ENCODE peak calls at places on chromosomes 2 and 18, in four cellular contexts. F is HepG2, Q is K562, N is GM12878. X is an unnamed sample.

GRCh38 chr2:187545238-187545751 is 8.9 kb downstream of the TFPI start:
- DNase-seq in F (no peak), Q (no peak), N (no peak), X (no peak)

GRCh38 chr18:54296017-54296416 is 26.7 kb downstream of the POLI start:
- DNase-seq in F (no peak), Q (no peak), N (no peak), X (no peak)

GRCh38 chr2:163600801-163601200 is 135.0 kb downstream of the FIGN start:
- DNase-seq in N (no peak), F (no peak), Q (no peak), X (no peak)

GRCh38 chr2:11688222-11689069 is 18.5 kb upstream of the NTSR2 start:
- DNase-seq in N (peak), F (peak), Q (peak), X (peak)

GRCh38 chr18:22703883-22704626 is 229.1 kb upstream of the RBBP8 start:
- DNase-seq in N (no peak), Q (peak), F (peak), X (peak)

GRCh38 chr2:214574077-214574775 is 163.4 kb downstream of the VWC2L start:
- DNase-seq in N (no peak), F (no peak), Q (no peak), X (no peak)

GRCh38 chr2:223586261-223586660 is 15.9 kb downstream of the SCG2 start:
- DNase-seq in N (no peak), Q (no peak), F (no peak), X (no peak)

GRCh38 chr2:165251361-165251760 is 12.1 kb downstream of the SCN2A start:
- DNase-seq in Q (no peak), F (no peak), N (no peak), X (no peak)

GRCh38 chr2:111662039-111662740 is 221.8 kb downstream of the ANAPC1 start:
- DNase-seq in F (no peak), Q (no peak), N (no peak), X (no peak)

GRCh38 chr18:35267161-35267651 is 22.8 kb downstream of the ZSCAN30 start:
- DNase-seq in Q (no peak), N (no peak), F (no peak), X (no peak)

GRCh38 chr18:63664571-63664970 is 2.9 kb upstream of the SERPINB3 start:
- DNase-seq in Q (no peak), F (no peak), N (no peak), X (no peak)

GRCh38 chr2:39099820-39100728 is 20.8 kb downstream of the SOS1 start:
- DNase-seq in Q (no peak), N (no peak), F (no peak), X (no peak)

GRCh38 chr2:211161236-211161635 is 604.8 kb downstream of the CPS1 start:
- DNase-seq in Q (no peak), F (no peak), N (no peak), X (no peak)

GRCh38 chr18:69636529-69637301 is 236.0 kb downstream of the DOK6 start:
- DNase-seq in F (peak), N (no peak), Q (no peak), X (no peak)
- TF ChIP-seq FOXM1 in F (no peak), N (no peak), Q (no peak), X (no peak)

DNA sequence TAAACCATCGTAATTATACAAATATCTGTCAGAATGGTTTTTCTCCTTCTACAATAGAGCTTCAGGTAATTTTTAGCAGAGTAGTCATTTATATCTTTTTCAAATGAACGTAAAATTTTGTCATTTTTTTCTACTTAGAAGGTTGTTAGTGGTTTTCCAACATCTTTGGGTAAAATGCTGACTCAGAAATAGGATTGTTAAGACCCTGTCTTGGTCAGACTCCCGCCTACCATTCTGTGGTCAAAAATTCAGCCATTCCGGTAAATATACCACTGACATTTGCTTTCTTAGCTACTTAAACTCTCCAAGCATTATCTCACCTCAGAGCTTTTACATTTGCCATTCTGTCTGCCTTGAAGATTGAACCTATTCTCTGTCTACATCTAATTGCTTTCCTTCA is 154.1 kb upstream of the CDH19 start:
- DNase-seq in F (no peak), N (no peak), Q (no peak), X (no peak)
- TF ChIP-seq SP1 in F (no peak), N (no peak), Q (no peak), X (no peak)

GRCh38 chr2:128187032-128187654 is 96.1 kb downstream of the UGGT1 start:
- DNase-seq in Q (no peak), F (no peak), N (no peak), X (no peak)
- TF ChIP-seq FOXM1 in Q (no peak), F (no peak), N (no peak), X (no peak)

GRCh38 chr2:88334418-88334817 is 118.1 kb downstream of the FOXI3 start:
- DNase-seq in N (no peak), F (no peak), Q (no peak), X (no peak)

GRCh38 chr2:88331239-88331638 is 121.3 kb downstream of the FOXI3 start:
- DNase-seq in Q (no peak), N (no peak), F (no peak), X (no peak)

DNA sequence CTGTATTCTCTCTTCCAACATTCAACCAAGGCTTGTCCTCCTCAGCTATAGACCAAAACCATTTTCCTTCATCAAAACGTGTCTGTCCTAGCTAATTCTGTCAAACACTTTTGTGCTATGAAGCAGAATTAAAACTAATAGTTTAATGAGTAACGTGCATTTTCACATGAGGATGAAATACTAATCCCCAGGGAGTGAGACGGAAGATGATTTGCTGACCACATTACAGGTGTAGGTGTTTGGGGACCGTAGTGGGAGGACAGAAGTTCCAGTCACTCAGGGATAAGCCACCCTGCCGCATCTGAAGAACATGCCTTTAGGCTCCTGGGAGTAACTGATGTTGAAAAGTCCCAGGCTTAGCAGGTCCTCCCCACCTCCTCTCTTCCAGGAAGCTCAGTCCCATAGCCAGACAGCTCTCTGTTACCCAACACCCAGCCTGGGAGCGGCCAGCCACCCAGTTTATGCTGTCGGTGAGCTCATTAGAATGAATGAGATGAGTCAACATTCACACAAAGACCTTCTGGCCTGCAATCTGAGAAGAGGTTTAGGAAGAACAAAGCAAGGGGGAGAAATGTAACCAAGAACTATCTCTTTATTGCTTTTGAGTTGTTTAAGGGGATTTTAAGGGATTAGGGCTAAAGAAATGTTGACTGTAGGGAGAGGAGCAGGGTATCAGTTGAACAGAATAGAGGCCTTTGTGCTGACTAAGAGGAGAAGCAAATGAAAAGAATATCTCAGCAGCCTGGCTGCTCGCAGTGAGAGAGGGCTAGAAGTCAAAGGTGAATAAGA is 122.5 kb downstream of the FOXI3 start:
- DNase-seq in N (peak), F (peak), Q (no peak), X (peak)
- TF ChIP-seq SP1 in N (no peak), F (no peak), Q (no peak), X (no peak)

GRCh38 chr2:238097988-238098853 is 1.9 kb upstream of the ESPNL start:
- DNase-seq in N (no peak), Q (peak), F (no peak), X (peak)
- TF ChIP-seq FOXM1 in N (no peak), Q (no peak), F (no peak), X (no peak)

DNA sequence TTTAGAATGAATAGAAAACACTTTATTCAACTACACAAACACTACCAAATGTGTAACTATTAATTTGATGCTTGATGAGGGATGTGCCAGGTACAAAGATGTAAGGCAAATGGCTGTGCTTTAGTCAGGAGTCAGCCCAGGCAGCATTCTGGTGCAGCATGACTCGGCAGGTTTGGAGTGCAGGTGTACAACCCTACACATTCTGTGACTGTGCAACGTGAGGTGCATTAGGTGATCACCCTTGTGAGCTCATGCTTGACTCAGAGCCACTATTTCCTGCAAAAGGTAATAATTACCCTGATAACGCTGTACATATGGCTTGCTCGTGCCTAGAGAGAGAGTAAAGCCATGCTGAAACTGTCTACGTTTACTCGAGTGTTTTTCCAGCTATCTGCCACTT is 288.7 kb upstream of the DSEL start:
- DNase-seq in Q (no peak), F (no peak), N (no peak), X (no peak)
- TF ChIP-seq SP1 in Q (no peak), F (no peak), N (no peak), X (no peak)

DNA sequence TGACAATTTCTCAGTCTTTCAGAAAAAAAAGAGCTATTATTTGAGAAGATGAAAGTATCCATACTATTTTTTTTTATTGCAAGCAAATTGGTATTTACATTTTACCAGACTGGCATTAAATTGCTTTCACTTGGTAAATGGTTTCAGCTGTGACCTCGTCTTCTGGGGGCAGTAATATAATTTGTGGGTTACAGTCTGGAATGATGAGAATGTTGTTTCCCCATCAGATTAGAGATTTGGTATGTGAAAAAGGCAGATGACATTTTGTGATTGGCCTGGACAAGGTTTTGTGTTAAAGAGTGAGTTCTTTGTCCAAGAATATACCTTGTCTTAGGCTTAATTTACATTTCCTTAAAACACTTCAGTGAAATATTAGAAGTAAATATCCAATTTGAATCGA is 390.1 kb upstream of the ST6GAL2 start:
- DNase-seq in F (no peak), Q (no peak), N (no peak), X (no peak)
- TF ChIP-seq FOXM1 in F (no peak), Q (no peak), N (no peak), X (no peak)

GRCh38 chr18:51275712-51276473 is 78.4 kb upstream of the MEX3C start:
- DNase-seq in Q (no peak), N (no peak), F (no peak), X (no peak)

GRCh38 chr18:51273435-51273834 is 76.0 kb upstream of the MEX3C start:
- DNase-seq in F (no peak), Q (no peak), N (no peak), X (no peak)

GRCh38 chr18:51279367-51279984 is 82.0 kb upstream of the MEX3C start:
- DNase-seq in N (peak), F (peak), Q (no peak), X (no peak)

GRCh38 chr18:51278045-51278649 is 80.7 kb upstream of the MEX3C start:
- DNase-seq in N (no peak), Q (peak), F (peak), X (peak)
- TF ChIP-seq SP1 in N (no peak), Q (no peak), F (no peak), X (no peak)

DNA sequence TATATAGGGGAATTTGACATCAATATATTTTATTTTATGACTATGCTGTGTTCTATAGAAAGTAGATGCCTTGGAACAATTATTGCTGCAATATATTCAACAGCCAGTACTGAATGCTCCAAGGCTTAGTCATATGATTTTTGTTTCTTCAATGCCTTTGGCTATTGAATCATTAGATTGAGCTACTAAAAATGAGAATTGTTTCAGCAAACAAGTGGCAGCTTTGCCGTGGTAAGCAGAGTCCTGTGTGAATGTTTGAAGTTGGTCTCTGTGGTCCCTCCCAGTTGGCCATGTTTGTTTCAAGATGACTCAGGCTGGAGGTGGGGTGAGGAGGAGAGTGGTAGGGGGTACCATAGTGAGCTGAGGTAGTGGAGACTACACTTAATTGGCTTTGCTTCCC is 198.6 kb upstream of the EPAS1 start:
- DNase-seq in N (no peak), F (peak), Q (no peak), X (no peak)
- TF ChIP-seq FOXM1 in N (no peak), F (no peak), Q (no peak), X (no peak)

GRCh38 chr2:172427990-172428840 is 829 bp downstream of the ITGA6 start:
- DNase-seq in Q (no peak), F (peak), N (no peak), X (peak)
- TF ChIP-seq SP1 in Q (no peak), F (no peak), N (no peak), X (no peak)

X was measured in HEK293T.